ENCODE peak calls at places on chromosomes 1 and 21, in six cellular contexts. One of them, this sample, is unnamed.
A peak's percentile ranks its signal among the peaks of the same experiment; 100 is the strongest.

GRCh38 chr1:147225193-147225730 is at the start of gene FMO5:
- DNase-seq in K562: peak; percentile 56
- DNase-seq in endothelial cell of umbilical vein: peak; percentile 57
- DNase-seq in A549: peak; percentile 73
- DNase-seq in H1: peak; percentile 65
- DNase-seq in HCT116: no peak
- DNase-seq in this sample: peak; percentile 67

GRCh38 chr1:154479764-154480421 is 22.1 kb upstream of the TDRD10 start:
- DNase-seq in K562: peak; percentile 82
- DNase-seq in endothelial cell of umbilical vein: peak; percentile 92
- DNase-seq in A549: peak; percentile 86
- DNase-seq in H1: peak; percentile 78
- DNase-seq in HCT116: peak; percentile 86
- DNase-seq in this sample: peak; percentile 54

GRCh38 chr1:151255381-151255780 is 847 bp downstream of the PSMD4 start:
- DNase-seq in K562: no peak
- DNase-seq in endothelial cell of umbilical vein: no peak
- DNase-seq in A549: no peak
- DNase-seq in H1: no peak
- DNase-seq in HCT116: no peak
- DNase-seq in this sample: no peak

GRCh38 chr21:40136571-40136970 is 269.3 kb downstream of the PCP4 start:
- DNase-seq in K562: no peak
- DNase-seq in endothelial cell of umbilical vein: no peak
- DNase-seq in A549: no peak
- DNase-seq in H1: no peak
- DNase-seq in HCT116: no peak
- DNase-seq in this sample: no peak

GRCh38 chr1:203048555-203049051 is 22.3 kb downstream of the PPFIA4 start:
- DNase-seq in K562: peak; percentile 81
- DNase-seq in endothelial cell of umbilical vein: no peak
- DNase-seq in A549: no peak
- DNase-seq in H1: peak; percentile 83
- DNase-seq in HCT116: no peak
- DNase-seq in this sample: peak; percentile 76

GRCh38 chr1:22673486-22674409 is 20.7 kb downstream of the C1QB start:
- DNase-seq in K562: peak; percentile 70
- DNase-seq in endothelial cell of umbilical vein: peak; percentile 74
- DNase-seq in A549: peak; percentile 52
- DNase-seq in H1: peak; percentile 84
- DNase-seq in HCT116: peak; percentile 41
- DNase-seq in this sample: peak; percentile 67

GRCh38 chr1:209817691-209818090 is 10.1 kb upstream of the UTP25 start:
- DNase-seq in K562: no peak
- DNase-seq in endothelial cell of umbilical vein: no peak
- DNase-seq in A549: no peak
- DNase-seq in H1: no peak
- DNase-seq in HCT116: no peak
- DNase-seq in this sample: no peak

GRCh38 chr1:56874689-56875088 is 20.1 kb downstream of the C8A start:
- DNase-seq in K562: no peak
- DNase-seq in endothelial cell of umbilical vein: no peak
- DNase-seq in A549: no peak
- DNase-seq in H1: no peak
- DNase-seq in HCT116: no peak
- DNase-seq in this sample: no peak

GRCh38 chr1:36803870-36804560 is 230.3 kb downstream of the GRIK3 start:
- DNase-seq in K562: no peak
- DNase-seq in endothelial cell of umbilical vein: no peak
- DNase-seq in A549: no peak
- DNase-seq in H1: no peak
- DNase-seq in HCT116: no peak
- DNase-seq in this sample: no peak

GRCh38 chr21:32008714-32009113 is 135.9 kb downstream of the HUNK start:
- DNase-seq in K562: no peak
- DNase-seq in endothelial cell of umbilical vein: no peak
- DNase-seq in A549: no peak
- DNase-seq in H1: no peak
- DNase-seq in HCT116: no peak
- DNase-seq in this sample: no peak

GRCh38 chr21:32009263-32009662 is 136.4 kb downstream of the HUNK start:
- DNase-seq in K562: no peak
- DNase-seq in endothelial cell of umbilical vein: no peak
- DNase-seq in A549: no peak
- DNase-seq in H1: no peak
- DNase-seq in HCT116: no peak
- DNase-seq in this sample: no peak

GRCh38 chr21:32004281-32004680 is 131.5 kb downstream of the HUNK start:
- DNase-seq in K562: no peak
- DNase-seq in endothelial cell of umbilical vein: no peak
- DNase-seq in A549: no peak
- DNase-seq in H1: no peak
- DNase-seq in HCT116: no peak
- DNase-seq in this sample: no peak

GRCh38 chr21:32007461-32007860 is 134.6 kb downstream of the HUNK start:
- DNase-seq in K562: no peak
- DNase-seq in endothelial cell of umbilical vein: no peak
- DNase-seq in A549: peak; percentile 31
- DNase-seq in H1: no peak
- DNase-seq in HCT116: no peak
- DNase-seq in this sample: no peak
- TF ChIP-seq MAX in K562: no peak
- TF ChIP-seq MAX in endothelial cell of umbilical vein: no peak
- TF ChIP-seq MAX in A549: no peak
- TF ChIP-seq MAX in H1: no peak
- TF ChIP-seq MAX in HCT116: no peak
- TF ChIP-seq MAX in this sample: no peak

DNA sequence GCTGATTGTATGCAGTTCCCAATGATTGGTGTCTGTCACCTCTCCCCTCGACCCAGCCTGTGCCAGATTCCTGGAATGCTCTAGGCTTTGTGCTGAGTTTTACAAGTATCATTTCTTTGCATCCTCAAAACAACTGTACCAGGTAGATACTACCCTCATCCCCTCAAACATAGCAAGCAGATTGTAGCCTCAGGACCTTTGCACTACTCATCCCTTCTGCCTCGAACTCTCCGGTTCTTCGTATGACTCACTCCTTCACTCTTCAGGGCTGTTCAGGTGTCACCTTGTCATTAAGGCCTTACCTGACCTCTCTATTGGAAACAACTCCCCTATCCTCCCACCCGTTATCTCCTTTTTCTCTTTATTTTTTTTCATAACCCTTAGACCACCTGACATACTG is 8.0 kb downstream of the KCNC4 start:
- DNase-seq in K562: no peak
- DNase-seq in endothelial cell of umbilical vein: no peak
- DNase-seq in A549: no peak
- DNase-seq in H1: no peak
- DNase-seq in HCT116: no peak
- DNase-seq in this sample: no peak
- TF ChIP-seq MAX in K562: no peak
- TF ChIP-seq MAX in endothelial cell of umbilical vein: no peak
- TF ChIP-seq MAX in A549: no peak
- TF ChIP-seq MAX in H1: no peak
- TF ChIP-seq MAX in HCT116: no peak
- TF ChIP-seq MAX in this sample: no peak

DNA sequence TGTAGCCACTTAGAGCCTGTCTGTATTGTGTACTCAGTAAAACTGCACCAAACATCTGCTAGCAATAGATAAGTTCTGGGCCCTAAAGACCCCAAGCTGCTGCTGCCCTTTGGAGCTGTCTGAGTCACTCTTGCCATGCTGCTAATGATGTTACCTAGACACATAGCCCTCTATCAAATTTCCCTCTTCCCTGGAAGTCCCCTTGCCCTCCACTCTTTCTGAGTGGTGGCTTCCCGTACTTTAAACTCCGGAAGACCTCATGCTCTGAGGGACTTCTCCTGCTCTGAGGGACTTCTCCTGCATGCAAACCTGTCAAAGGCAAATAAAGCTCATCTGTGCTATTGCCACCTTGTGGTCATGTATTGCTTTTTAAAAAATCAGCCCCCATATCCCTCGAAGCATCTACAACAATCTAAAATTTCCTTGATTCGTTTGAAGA is 34.0 kb downstream of the FH start:
- DNase-seq in K562: peak; percentile 49
- DNase-seq in endothelial cell of umbilical vein: peak; percentile 44
- DNase-seq in A549: peak; percentile 37
- DNase-seq in H1: no peak
- DNase-seq in HCT116: peak; percentile 12
- DNase-seq in this sample: no peak
- TF ChIP-seq MAX in K562: no peak
- TF ChIP-seq MAX in endothelial cell of umbilical vein: no peak
- TF ChIP-seq MAX in A549: no peak
- TF ChIP-seq MAX in H1: peak; percentile 63
- TF ChIP-seq MAX in HCT116: no peak
- TF ChIP-seq MAX in this sample: peak; percentile 24

DNA sequence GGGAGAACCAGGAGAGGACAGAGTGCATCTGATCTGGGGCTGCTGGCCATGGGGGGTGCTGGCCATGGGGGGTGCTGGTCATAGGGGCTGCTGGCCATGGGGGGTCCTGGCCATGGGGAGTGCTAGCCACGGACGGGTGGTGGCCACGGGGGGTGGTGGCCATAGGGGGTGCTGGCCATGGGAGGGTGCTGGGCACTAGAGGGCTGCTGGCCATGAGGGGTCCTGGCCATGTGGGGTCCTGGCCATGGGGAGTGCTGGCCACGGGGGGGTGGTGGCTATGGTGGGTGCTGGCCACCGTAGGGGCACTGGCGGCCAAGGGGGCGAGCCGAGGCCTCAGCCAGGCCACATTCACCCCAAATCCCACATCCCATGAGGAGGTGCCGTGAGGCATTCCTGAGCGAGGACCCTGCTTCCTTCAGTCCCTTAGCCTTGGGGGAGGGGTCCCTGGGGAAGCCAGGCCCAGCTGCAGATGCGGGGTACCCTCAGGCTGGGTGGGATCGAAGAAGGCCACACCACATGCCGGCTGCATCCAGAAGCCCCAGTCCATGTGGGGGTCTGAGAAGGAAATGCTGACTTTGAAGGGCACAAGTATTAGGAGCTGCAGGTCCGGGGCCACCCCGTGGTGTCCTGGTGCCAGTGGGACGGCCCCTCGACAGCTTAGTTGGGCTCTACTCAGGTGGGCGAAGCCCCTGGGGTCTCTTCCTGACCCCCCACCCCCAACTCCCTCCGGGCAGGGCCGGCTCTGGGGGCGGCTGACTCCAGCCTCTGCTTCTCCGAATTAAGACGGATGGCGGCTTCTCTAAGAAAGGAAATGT is 61.9 kb upstream of the TTC34 start:
- DNase-seq in K562: no peak
- DNase-seq in endothelial cell of umbilical vein: no peak
- DNase-seq in A549: no peak
- DNase-seq in H1: no peak
- DNase-seq in HCT116: no peak
- DNase-seq in this sample: no peak
- TF ChIP-seq MAX in K562: no peak
- TF ChIP-seq MAX in endothelial cell of umbilical vein: no peak
- TF ChIP-seq MAX in A549: no peak
- TF ChIP-seq MAX in H1: no peak
- TF ChIP-seq MAX in HCT116: no peak
- TF ChIP-seq MAX in this sample: no peak